ENCODE peak calls at places on chromosomes 4 and X, in six cellular contexts. T is CD4-positive, alpha-beta memory T cell; P is PC-9; C is neural progenitor cell; F is cardiac muscle cell; R is heart left ventricle. K is an unnamed sample.

GRCh38 chr4:83408958-83409357 is 46.7 kb downstream of the HELQ start:
- DNase-seq in T (no peak), F (no peak), R (no peak), P (no peak), C (no peak), K (no peak)

GRCh38 chr4:52423967-52424366 is 235.1 kb downstream of the USP46 start:
- DNase-seq in R (no peak), P (no peak), T (no peak), C (no peak), F (no peak), K (no peak)

GRCh38 chr4:113003841-113004240 is 45.6 kb upstream of the ANK2 start:
- DNase-seq in F (no peak), R (no peak), P (no peak), C (no peak), T (no peak), K (peak; percentile 59)

GRCh38 chr4:80255374-80256095 is 10.9 kb upstream of the FGF5 start:
- DNase-seq in T (no peak), C (no peak), F (no peak), P (no peak), R (no peak), K (no peak)

GRCh38 chr4:60223098-60223497 is 977.0 kb upstream of the ADGRL3 start:
- DNase-seq in P (no peak), R (no peak), C (no peak), F (peak; percentile 41), T (no peak), K (no peak)

GRCh38 chr4:1403177-1403583 is 3.1 kb downstream of the NKX1-1 start:
- DNase-seq in C (no peak), P (no peak), R (no peak), F (no peak), T (no peak), K (no peak)

GRCh38 chrX:41452972-41453371 is 5.8 kb downstream of the NYX start:
- DNase-seq in C (no peak), P (no peak), R (no peak), T (no peak), F (peak; percentile 47), K (peak; percentile 21)

GRCh38 chr4:2500547-2500946 is 31.6 kb downstream of the RNF4 start:
- DNase-seq in P (no peak), F (no peak), T (no peak), R (no peak), C (no peak), K (no peak)

GRCh38 chrX:57905141-57905540 is 5.1 kb downstream of the ZXDA start:
- DNase-seq in C (no peak), F (no peak), P (no peak), R (no peak), T (no peak), K (no peak)

GRCh38 chr4:140266958-140267568 is 106.4 kb upstream of the SCOC start:
- DNase-seq in F (no peak), P (peak; percentile 73), R (no peak), C (no peak), T (no peak), K (peak; percentile 86)

GRCh38 chr4:118335316-118335715 is 17.5 kb downstream of the PRSS12 start:
- DNase-seq in C (no peak), F (no peak), R (no peak), P (no peak), T (no peak), K (no peak)

GRCh38 chrX:103464071-103464773 is 55.1 kb downstream of the RAB40A start:
- DNase-seq in R (peak; percentile 17), C (peak; percentile 54), P (no peak), T (peak; percentile 24), F (peak; percentile 59), K (peak; percentile 25)

GRCh38 chrX:39907964-39908616 is 189.7 kb downstream of the BCOR start:
- DNase-seq in R (peak; percentile 66), P (no peak), F (peak; percentile 88), T (no peak), C (no peak), K (peak; percentile 90)

GRCh38 chrX:66635360-66635759 is 3.5 kb downstream of the EDA2R start:
- DNase-seq in P (no peak), F (peak; percentile 72), R (no peak), T (no peak), C (no peak), K (peak; percentile 66)

GRCh38 chr4:5958199-5958735 is 60.0 kb downstream of the C4orf50 start:
- DNase-seq in P (no peak), T (no peak), R (no peak), F (no peak), C (no peak), K (no peak)

GRCh38 chrX:13008851-13009250 is 33.9 kb downstream of the TMSB4X start:
- DNase-seq in P (no peak), R (no peak), F (no peak), T (no peak), C (no peak), K (no peak)

GRCh38 chr4:128393111-128393704 is 105.6 kb upstream of the PGRMC2 start:
- DNase-seq in F (peak; percentile 62), T (no peak), C (no peak), P (no peak), R (no peak), K (peak; percentile 12)

GRCh38 chr4:36651253-36651652 is 369.8 kb downstream of the DTHD1 start:
- DNase-seq in R (no peak), F (no peak), C (no peak), P (no peak), T (no peak), K (no peak)

DNA sequence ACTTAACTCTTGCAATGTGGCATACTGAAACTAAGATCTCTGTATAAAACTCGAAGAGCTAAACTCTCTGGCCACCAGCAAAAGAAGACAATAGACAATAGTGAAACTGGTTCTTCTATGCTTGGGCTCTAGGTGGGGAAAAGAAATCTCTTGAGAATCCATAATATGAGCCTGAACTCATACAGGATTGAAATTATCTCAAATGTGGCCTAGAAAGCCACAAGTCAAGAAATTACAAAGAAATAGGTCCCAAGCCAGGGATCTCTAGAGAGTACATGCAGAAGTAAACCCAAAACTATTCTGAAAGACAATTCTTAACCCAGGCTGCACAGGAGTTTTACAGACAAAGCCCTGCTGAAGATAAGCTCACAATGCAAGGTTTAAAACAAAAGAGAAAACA is 127.4 kb downstream of the ANAPC10 start:
- DNase-seq in T (no peak), F (no peak), R (no peak), P (no peak), C (no peak), K (no peak)
- H3K4me3 ChIP-seq in T (no peak overlapping the region), F (no peak overlapping the region), R (no peak overlapping the region), P (no peak overlapping the region), C (no peak overlapping the region), K (no peak overlapping the region)

GRCh38 chrX:110944323-110944761 is 148.7 kb upstream of the CHRDL1 start:
- DNase-seq in F (no peak), T (no peak), C (peak; percentile 61), R (no peak), P (no peak), K (no peak)
- H3K4me3 ChIP-seq in F (peak overlapping the region; percentile 9), T (no peak overlapping the region), C (peak overlapping the region; percentile 61), R (no peak overlapping the region), P (no peak overlapping the region), K (peak overlapping the region; percentile 6)

DNA sequence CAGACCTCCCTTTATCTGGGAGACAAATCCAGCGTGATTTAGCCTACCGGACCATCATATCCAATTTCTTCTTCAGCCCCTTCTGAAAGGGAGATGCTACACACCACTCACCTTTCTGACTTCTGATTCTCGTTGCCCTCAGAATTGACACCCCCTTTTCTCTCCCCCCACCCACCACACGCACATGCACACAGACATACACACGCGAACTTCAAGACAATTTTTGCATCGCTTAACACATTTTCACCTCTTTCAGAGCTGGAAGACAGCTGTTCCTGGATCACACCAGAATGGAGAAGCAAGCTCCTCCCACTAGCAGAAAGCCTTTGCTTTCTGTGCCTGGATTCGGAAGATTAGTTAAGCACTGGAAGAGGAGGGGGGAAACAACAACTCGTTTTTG is 1.0 kb upstream of the SNCA start:
- DNase-seq in R (no peak), P (no peak), T (no peak), C (peak; percentile 58), F (peak; percentile 35), K (no peak)
- H3K4me3 ChIP-seq in R (peak overlapping the region; percentile 72), P (peak overlapping the region; percentile 57), T (no peak overlapping the region), C (peak overlapping the region; percentile 70), F (peak overlapping the region; percentile 56), K (peak overlapping the region; percentile 64)

DNA sequence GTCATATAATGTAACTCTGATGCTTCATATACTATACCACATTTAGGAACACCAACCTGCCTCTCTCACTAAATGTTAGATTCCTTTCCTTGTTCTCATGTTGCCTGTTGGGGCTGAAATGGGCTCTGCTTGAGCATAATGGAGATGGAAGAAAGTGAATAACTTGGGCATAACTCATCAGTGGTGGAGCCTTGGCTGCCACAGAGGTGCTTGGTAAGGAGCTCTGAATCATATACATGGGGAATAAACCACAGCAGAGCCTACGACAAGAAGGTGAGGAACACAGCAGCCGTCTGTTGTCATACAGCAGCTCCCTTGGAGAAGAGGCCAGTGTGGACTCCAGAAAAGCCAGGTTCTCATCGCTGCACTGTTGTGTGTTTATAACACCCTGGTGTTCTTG is 84.4 kb downstream of the SPRY1 start:
- DNase-seq in C (no peak), R (no peak), F (peak; percentile 34), T (no peak), P (peak; percentile 17), K (peak; percentile 61)
- H3K4me3 ChIP-seq in C (no peak overlapping the region), R (no peak overlapping the region), F (no peak overlapping the region), T (no peak overlapping the region), P (no peak overlapping the region), K (no peak overlapping the region)

GRCh38 chr4:133151681-133152329 is 2.7 kb downstream of the PCDH10 start:
- DNase-seq in F (peak; percentile 30), T (no peak), P (no peak), C (peak; percentile 74), R (no peak), K (peak; percentile 9)

GRCh38 chr4:133154725-133155124 is 5.6 kb downstream of the PCDH10 start:
- DNase-seq in T (no peak), F (peak; percentile 66), C (peak; percentile 42), R (no peak), P (no peak), K (peak; percentile 49)

GRCh38 chr4:133152330-133152791 is 3.3 kb downstream of the PCDH10 start:
- DNase-seq in C (peak; percentile 46), F (peak; percentile 28), P (no peak), R (no peak), T (no peak), K (no peak)

GRCh38 chr4:133151301-133151680 is 2.2 kb downstream of the PCDH10 start:
- DNase-seq in P (no peak), R (no peak), F (peak; percentile 7), C (peak; percentile 67), T (no peak), K (no peak)

GRCh38 chr4:133152801-133153526 is 3.9 kb downstream of the PCDH10 start:
- DNase-seq in P (no peak), F (peak; percentile 25), C (peak; percentile 43), T (no peak), R (no peak), K (peak; percentile 13)
- H3K4me3 ChIP-seq in P (no peak overlapping the region), F (peak overlapping the region; percentile 50), C (peak overlapping the region; percentile 57), T (no peak overlapping the region), R (no peak overlapping the region), K (peak overlapping the region; percentile 71)

DNA sequence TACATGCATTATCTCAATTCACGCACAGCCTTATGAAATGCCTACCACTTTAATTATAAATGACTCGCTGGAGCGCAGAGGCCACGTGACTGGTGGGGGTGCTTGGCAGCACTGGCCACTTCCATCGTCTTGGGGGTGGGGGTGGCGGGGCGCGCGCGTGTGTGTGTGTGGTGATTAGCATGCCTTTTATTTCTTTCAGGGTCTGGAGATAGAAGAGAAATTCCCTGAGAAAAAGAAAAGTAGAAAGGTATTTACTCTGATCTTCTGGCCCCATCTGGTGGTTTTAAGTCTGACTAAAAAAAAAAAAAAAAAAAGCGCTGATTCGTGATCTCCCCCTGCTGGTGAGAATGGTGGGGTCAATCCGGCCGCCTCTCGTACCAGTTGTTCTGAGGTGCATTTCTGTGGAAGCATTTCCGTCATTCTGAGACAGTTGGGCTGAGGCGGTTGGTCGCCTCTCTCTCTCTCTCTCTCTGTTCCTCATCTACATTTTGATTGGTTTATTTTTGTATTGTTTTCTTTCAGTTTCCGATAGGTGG is at the start of gene CCNB3:
- DNase-seq in R (peak; percentile 67), T (peak; percentile 77), F (peak; percentile 85), P (peak; percentile 33), C (peak; percentile 68), K (peak; percentile 63)
- H3K4me3 ChIP-seq in R (peak within 1 kb of the TSS; percentile 47), T (no peak within 1 kb of the TSS), F (no peak within 1 kb of the TSS), P (peak within 1 kb of the TSS; percentile 18), C (peak within 1 kb of the TSS; percentile 36), K (peak within 1 kb of the TSS; percentile 2)